ENCODE peak calls at places on chromosomes 11 and 22, in ten cellular contexts. D, X, J, L, E, I, Q, R, Y and P are unnamed samples.
A peak's percentile ranks its signal among the peaks of the same experiment; 100 is the strongest.

GRCh38 chr11:64876226-64876750 is 2.1 kb downstream of the EHD1 start:
- DNase-seq in Q (no peak), X (no peak), L (no peak), J (no peak), R (no peak), D (no peak), E (no peak), I (no peak), Y (no peak), P (no peak)

GRCh38 chr11:84673753-84674152 is 953.4 kb downstream of the DLG2 start:
- DNase-seq in R (peak; percentile 1), I (no peak), D (peak; percentile 11), X (no peak), Q (no peak), Y (no peak), J (peak; percentile 61), E (no peak), L (peak; percentile 1), P (no peak)

GRCh38 chr11:119892311-119892808 is 163.4 kb upstream of the NECTIN1 start:
- DNase-seq in E (no peak), Y (no peak), D (no peak), I (no peak), Q (no peak), X (peak; percentile 74), L (no peak), J (no peak), R (no peak), P (no peak)

GRCh38 chr22:22810471-22810870 is 77.1 kb upstream of the IGLL5 start:
- DNase-seq in X (no peak), Q (no peak), Y (no peak), I (no peak), R (no peak), E (no peak), D (no peak), L (no peak), J (no peak), P (peak; percentile 43)

GRCh38 chr11:126127898-126128297 is 65.2 kb upstream of the CDON start:
- DNase-seq in R (no peak), J (no peak), X (no peak), D (no peak), Y (no peak), I (no peak), L (no peak), E (no peak), Q (no peak), P (no peak)

GRCh38 chr11:101126551-101127347 is 2.9 kb downstream of the PGR start:
- DNase-seq in L (peak; percentile 2), I (no peak), E (no peak), D (no peak), J (no peak), R (peak; percentile 26), X (peak; percentile 73), Y (no peak), Q (peak; percentile 38), P (no peak)

GRCh38 chr22:28903080-28903479 is 19.7 kb downstream of the ZNRF3 start:
- DNase-seq in E (no peak), D (no peak), Q (no peak), I (no peak), R (peak; percentile 37), L (no peak), Y (no peak), X (peak; percentile 61), J (no peak), P (no peak)

GRCh38 chr11:5815534-5815933 is 6.8 kb downstream of the OR52N2 start:
- DNase-seq in L (no peak), Q (no peak), E (no peak), I (no peak), J (no peak), D (no peak), X (no peak), Y (no peak), R (no peak), P (no peak)

GRCh38 chr11:27701262-27702105 is 1.2 kb upstream of the BDNF start:
- DNase-seq in L (peak; percentile 90), X (peak; percentile 57), Y (no peak), J (peak; percentile 47), E (no peak), Q (peak; percentile 65), D (peak; percentile 69), I (peak; percentile 36), R (peak; percentile 81), P (no peak)

GRCh38 chr22:46070722-46071450 is 79.4 kb upstream of the PPARA start:
- DNase-seq in L (peak; percentile 63), X (peak; percentile 80), E (no peak), I (peak; percentile 78), Q (peak; percentile 60), J (peak; percentile 80), D (peak; percentile 73), R (peak; percentile 60), Y (peak; percentile 49), P (no peak)

GRCh38 chr22:45006873-45007246 is 2.9 kb downstream of the PHF21B start:
- DNase-seq in L (no peak), D (no peak), Y (no peak), I (no peak), E (no peak), R (no peak), X (no peak), Q (no peak), J (peak; percentile 24), P (no peak)

GRCh38 chr11:91850533-91851305 is 373.9 kb upstream of the FAT3 start:
- DNase-seq in L (no peak), Q (no peak), I (no peak), E (no peak), J (no peak), Y (no peak), R (no peak), D (no peak), X (no peak), P (no peak)

GRCh38 chr11:99019676-99020075 is 1.1 kb upstream of the CNTN5 start:
- DNase-seq in J (no peak), Q (peak; percentile 15), L (no peak), I (no peak), X (no peak), Y (no peak), E (no peak), D (no peak), R (no peak), P (no peak)

GRCh38 chr11:128294685-128295079 is 292.7 kb downstream of the ETS1 start:
- DNase-seq in L (peak; percentile 47), X (no peak), I (no peak), R (peak; percentile 48), D (peak; percentile 12), Y (no peak), E (peak; percentile 35), J (no peak), Q (peak; percentile 7), P (no peak)